ENCODE peak calls at places on chromosomes 7 and 10, in six cellular contexts. R, T, Q, V, Z and F are unnamed samples.

GRCh38 chr7:75977741-75978140 is 16.7 kb downstream of the TMEM120A start:
- DNase-seq in R (peak; percentile 19), T (no peak), Q (no peak), V (no peak), Z (no peak), F (no peak)

GRCh38 chr10:124688889-124689670 is 55.1 kb downstream of the FAM53B start:
- DNase-seq in R (no peak), T (no peak), Q (no peak), V (no peak), Z (no peak), F (no peak)

GRCh38 chr10:56360583-56360966 is 484 bp downstream of the ZWINT start:
- DNase-seq in R (no peak), T (no peak), Q (no peak), V (no peak), Z (no peak), F (no peak)

GRCh38 chr10:130686680-130687300 is 550.6 kb downstream of the GLRX3 start:
- DNase-seq in R (no peak), T (no peak), Q (no peak), V (no peak), Z (peak; percentile 31), F (peak; percentile 1)

GRCh38 chr10:12350167-12350872 is 973 bp downstream of the CAMK1D start:
- DNase-seq in R (no peak), T (no peak), Q (no peak), V (no peak), Z (peak; percentile 69), F (peak; percentile 70)

GRCh38 chr10:80945267-80945880 is 407.7 kb downstream of the SH2D4B start:
- DNase-seq in R (no peak), T (no peak), Q (no peak), V (no peak), Z (peak; percentile 37), F (peak; percentile 4)

GRCh38 chr7:16668049-16668858 is 22.3 kb downstream of the BZW2 start:
- DNase-seq in R (no peak), T (peak; percentile 69), Q (peak; percentile 52), V (peak; percentile 91), Z (peak; percentile 81), F (peak; percentile 95)

GRCh38 chr7:19080076-19080475 is 37.4 kb downstream of the TWIST1 start:
- DNase-seq in R (no peak), T (no peak), Q (no peak), V (no peak), Z (no peak), F (no peak)

GRCh38 chr10:119342017-119342734 is 134.8 kb downstream of the GRK5 start:
- DNase-seq in R (no peak), T (no peak), Q (no peak), V (no peak), Z (no peak), F (no peak)

GRCh38 chr7:138207555-138207971 is 131.3 kb downstream of the AKR1D1 start:
- DNase-seq in R (no peak), T (no peak), Q (no peak), V (no peak), Z (no peak), F (no peak)

GRCh38 chr10:3043512-3044368 is 23.6 kb upstream of the PFKP start:
- DNase-seq in R (peak; percentile 15), T (peak; percentile 71), Q (peak; percentile 72), V (peak; percentile 74), Z (peak; percentile 85), F (peak; percentile 90)

GRCh38 chr10:132528064-132528800 is 9.4 kb upstream of the INPP5A start:
- DNase-seq in R (no peak), T (no peak), Q (no peak), V (no peak), Z (no peak), F (no peak)

GRCh38 chr10:89481662-89482061 is 53.7 kb downstream of the SLC16A12 start:
- DNase-seq in R (no peak), T (peak; percentile 30), Q (no peak), V (no peak), Z (peak; percentile 30), F (peak; percentile 82)

GRCh38 chr7:88215295-88215694 is 4.5 kb downstream of the SRI start:
- DNase-seq in R (no peak), T (no peak), Q (no peak), V (no peak), Z (no peak), F (no peak)

GRCh38 chr7:100539436-100540006 is 518 bp downstream of the AGFG2 start:
- DNase-seq in R (no peak), T (no peak), Q (no peak), V (no peak), Z (no peak), F (no peak)

GRCh38 chr7:92761391-92762098 is 74.8 kb downstream of the CDK6 start:
- DNase-seq in R (no peak), T (no peak), Q (peak; percentile 66), V (no peak), Z (no peak), F (no peak)

GRCh38 chr7:51543801-51544553 is 227.4 kb upstream of the COBL start:
- DNase-seq in R (no peak), T (no peak), Q (no peak), V (no peak), Z (no peak), F (no peak)

GRCh38 chr7:78787854-78788253 is 665.6 kb downstream of the MAGI2 start:
- DNase-seq in R (no peak), T (no peak), Q (no peak), V (no peak), Z (no peak), F (no peak)

GRCh38 chr7:72336382-72336886 is 75.7 kb downstream of the CALN1 start:
- DNase-seq in R (no peak), T (no peak), Q (no peak), V (no peak), Z (no peak), F (peak; percentile 5)

GRCh38 chr7:78953726-78954363 is 499.6 kb downstream of the MAGI2 start:
- DNase-seq in R (no peak), T (no peak), Q (no peak), V (no peak), Z (no peak), F (no peak)

GRCh38 chr10:46255696-46256355 is 31.0 kb upstream of the ANTXRL start:
- DNase-seq in R (no peak), T (peak; percentile 45), Q (peak; percentile 15), V (peak; percentile 54), Z (peak; percentile 78), F (peak; percentile 41)

GRCh38 chr10:34061846-34062245 is 727.4 kb upstream of the NRP1 start:
- DNase-seq in R (no peak), T (no peak), Q (no peak), V (no peak), Z (no peak), F (no peak)

GRCh38 chr7:41925946-41926345 is 223.1 kb upstream of the INHBA start:
- DNase-seq in R (no peak), T (no peak), Q (no peak), V (no peak), Z (no peak), F (peak; percentile 44)

GRCh38 chr10:77530011-77530410 is 107.6 kb downstream of the KCNMA1 start:
- DNase-seq in R (no peak), T (no peak), Q (no peak), V (no peak), Z (no peak), F (no peak)

GRCh38 chr10:22481106-22481505 is 135.8 kb downstream of the SPAG6 start:
- DNase-seq in R (no peak), T (no peak), Q (no peak), V (no peak), Z (no peak), F (no peak)

GRCh38 chr10:63005246-63005645 is 127.9 kb upstream of the NRBF2 start:
- DNase-seq in R (no peak), T (no peak), Q (no peak), V (no peak), Z (no peak), F (peak; percentile 86)

GRCh38 chr7:84317536-84317935 is 122.9 kb upstream of the SEMA3A start:
- DNase-seq in R (no peak), T (no peak), Q (no peak), V (no peak), Z (no peak), F (no peak)

GRCh38 chr7:2978403-2978802 is 65.3 kb downstream of the CARD11 start:
- DNase-seq in R (no peak), T (no peak), Q (peak; percentile 9), V (no peak), Z (no peak), F (peak; percentile 12)

GRCh38 chr7:140451716-140452115 is 27.6 kb downstream of the MKRN1 start:
- DNase-seq in R (no peak), T (no peak), Q (no peak), V (no peak), Z (no peak), F (no peak)

GRCh38 chr10:46019541-46020343 is 10.7 kb downstream of the NCOA4 start:
- DNase-seq in R (no peak), T (no peak), Q (no peak), V (no peak), Z (no peak), F (no peak)

GRCh38 chr7:111018960-111019835 is 71.7 kb upstream of the LRRN3 start:
- DNase-seq in R (no peak), T (no peak), Q (no peak), V (no peak), Z (no peak), F (no peak)

GRCh38 chr10:14781763-14782162 is 7.1 kb upstream of the FAM107B start:
- DNase-seq in R (no peak), T (no peak), Q (no peak), V (no peak), Z (no peak), F (no peak)

GRCh38 chr7:141201145-141201885 is 127.5 kb downstream of the TMEM178B start:
- DNase-seq in R (no peak), T (no peak), Q (no peak), V (no peak), Z (no peak), F (peak; percentile 22)

GRCh38 chr10:126634915-126635314 is 35.6 kb downstream of the C10orf90 start:
- DNase-seq in R (no peak), T (no peak), Q (peak; percentile 11), V (no peak), Z (no peak), F (peak; percentile 85)

GRCh38 chr7:96837583-96837982 is 127.9 kb upstream of the SEM1 start:
- DNase-seq in R (no peak), T (no peak), Q (no peak), V (no peak), Z (no peak), F (no peak)

GRCh38 chr10:98326621-98327027 is 58.6 kb upstream of the LOXL4 start:
- DNase-seq in R (no peak), T (no peak), Q (no peak), V (no peak), Z (no peak), F (peak; percentile 62)

GRCh38 chr10:78805176-78805575 is 263.6 kb upstream of the ZMIZ1 start:
- DNase-seq in R (no peak), T (no peak), Q (no peak), V (no peak), Z (no peak), F (peak; percentile 96)